ENCODE peak calls at places on chromosomes 2 and 18, in five cellular contexts. One of them, this sample, is unnamed.

GRCh38 chr2:27959496-27959895 is 69.0 kb downstream of the BABAM2 start:
- DNase-seq in colonic mucosa: peak; percentile 58
- DNase-seq in CD4-positive, alpha-beta T cell: no peak
- DNase-seq in tibial artery: peak; percentile 75
- DNase-seq in spleen: no peak
- DNase-seq in this sample: no peak

GRCh38 chr2:169776483-169776802 is 22.2 kb upstream of the SSB start:
- DNase-seq in colonic mucosa: no peak
- DNase-seq in tibial artery: no peak
- DNase-seq in CD4-positive, alpha-beta T cell: no peak
- DNase-seq in spleen: no peak
- DNase-seq in this sample: peak; percentile 58

GRCh38 chr2:132521321-132521720 is 104.7 kb downstream of the GPR39 start:
- DNase-seq in colonic mucosa: no peak
- DNase-seq in spleen: no peak
- DNase-seq in tibial artery: no peak
- DNase-seq in CD4-positive, alpha-beta T cell: no peak
- DNase-seq in this sample: no peak

GRCh38 chr2:189163889-189164288 is 15.7 kb downstream of the COL5A2 start:
- DNase-seq in tibial artery: no peak
- DNase-seq in CD4-positive, alpha-beta T cell: no peak
- DNase-seq in colonic mucosa: no peak
- DNase-seq in spleen: no peak
- DNase-seq in this sample: no peak

GRCh38 chr18:28365406-28365805 is 188.5 kb upstream of the CDH2 start:
- DNase-seq in spleen: no peak
- DNase-seq in colonic mucosa: no peak
- DNase-seq in tibial artery: no peak
- DNase-seq in CD4-positive, alpha-beta T cell: no peak
- DNase-seq in this sample: peak; percentile 40

GRCh38 chr2:102143450-102143985 is 972 bp downstream of the IL1R1 start:
- DNase-seq in CD4-positive, alpha-beta T cell: no peak
- DNase-seq in tibial artery: no peak
- DNase-seq in colonic mucosa: no peak
- DNase-seq in spleen: no peak
- DNase-seq in this sample: no peak

GRCh38 chr2:38947241-38948239 is 57.9 kb downstream of the ARHGEF33 start:
- DNase-seq in tibial artery: peak; percentile 68
- DNase-seq in CD4-positive, alpha-beta T cell: peak; percentile 53
- DNase-seq in spleen: peak; percentile 77
- DNase-seq in colonic mucosa: peak; percentile 78
- DNase-seq in this sample: peak; percentile 23

GRCh38 chr2:74373189-74373588 is 6.9 kb downstream of the DCTN1 start:
- DNase-seq in colonic mucosa: peak; percentile 86
- DNase-seq in tibial artery: peak; percentile 39
- DNase-seq in CD4-positive, alpha-beta T cell: no peak
- DNase-seq in spleen: no peak
- DNase-seq in this sample: no peak

GRCh38 chr2:237490009-237490804 is 3.2 kb downstream of the MLPH start:
- DNase-seq in colonic mucosa: no peak
- DNase-seq in spleen: peak; percentile 25
- DNase-seq in CD4-positive, alpha-beta T cell: no peak
- DNase-seq in tibial artery: no peak
- DNase-seq in this sample: no peak

GRCh38 chr2:119753041-119753929 is 6.4 kb upstream of the PTPN4 start:
- DNase-seq in spleen: no peak
- DNase-seq in colonic mucosa: peak; percentile 27
- DNase-seq in tibial artery: no peak
- DNase-seq in CD4-positive, alpha-beta T cell: no peak
- DNase-seq in this sample: no peak

GRCh38 chr2:3536682-3537632 is 17.6 kb upstream of the ADI1 start:
- DNase-seq in spleen: peak; percentile 85
- DNase-seq in colonic mucosa: peak; percentile 22
- DNase-seq in tibial artery: no peak
- DNase-seq in CD4-positive, alpha-beta T cell: no peak
- DNase-seq in this sample: no peak

GRCh38 chr2:217733461-217733860 is 269.3 kb downstream of the TNS1 start:
- DNase-seq in colonic mucosa: no peak
- DNase-seq in spleen: no peak
- DNase-seq in CD4-positive, alpha-beta T cell: no peak
- DNase-seq in tibial artery: no peak
- DNase-seq in this sample: no peak

GRCh38 chr18:3223356-3223755 is 3.6 kb upstream of the MYOM1 start:
- DNase-seq in tibial artery: no peak
- DNase-seq in CD4-positive, alpha-beta T cell: no peak
- DNase-seq in colonic mucosa: no peak
- DNase-seq in spleen: no peak
- DNase-seq in this sample: no peak

GRCh38 chr2:60806595-60806987 is 50.5 kb downstream of the PAPOLG start:
- DNase-seq in CD4-positive, alpha-beta T cell: no peak
- DNase-seq in tibial artery: no peak
- DNase-seq in spleen: peak; percentile 55
- DNase-seq in colonic mucosa: no peak
- DNase-seq in this sample: no peak

GRCh38 chr2:63023444-63023843 is 27.2 kb upstream of the OTX1 start:
- DNase-seq in colonic mucosa: no peak
- DNase-seq in tibial artery: no peak
- DNase-seq in CD4-positive, alpha-beta T cell: no peak
- DNase-seq in spleen: no peak
- DNase-seq in this sample: no peak
- TF ChIP-seq CTCF in colonic mucosa: no peak
- TF ChIP-seq CTCF in tibial artery: no peak
- TF ChIP-seq CTCF in CD4-positive, alpha-beta T cell: no peak
- TF ChIP-seq CTCF in spleen: no peak
- TF ChIP-seq CTCF in this sample: peak; percentile 58

GRCh38 chr2:19667085-19667484 is 234.7 kb downstream of the TTC32 start:
- DNase-seq in CD4-positive, alpha-beta T cell: no peak
- DNase-seq in tibial artery: no peak
- DNase-seq in colonic mucosa: no peak
- DNase-seq in spleen: no peak
- DNase-seq in this sample: no peak
- TF ChIP-seq CTCF in CD4-positive, alpha-beta T cell: no peak
- TF ChIP-seq CTCF in tibial artery: peak; percentile 11
- TF ChIP-seq CTCF in colonic mucosa: no peak
- TF ChIP-seq CTCF in spleen: no peak
- TF ChIP-seq CTCF in this sample: peak; percentile 58

GRCh38 chr2:21395366-21395765 is 271.6 kb downstream of the TDRD15 start:
- DNase-seq in spleen: no peak
- DNase-seq in colonic mucosa: no peak
- DNase-seq in tibial artery: no peak
- DNase-seq in CD4-positive, alpha-beta T cell: no peak
- DNase-seq in this sample: no peak
- TF ChIP-seq CTCF in spleen: no peak
- TF ChIP-seq CTCF in colonic mucosa: peak; percentile 15
- TF ChIP-seq CTCF in tibial artery: no peak
- TF ChIP-seq CTCF in CD4-positive, alpha-beta T cell: no peak
- TF ChIP-seq CTCF in this sample: peak; percentile 51

GRCh38 chr18:50356036-50356945 is 18.6 kb upstream of the SKA1 start:
- DNase-seq in tibial artery: no peak
- DNase-seq in colonic mucosa: no peak
- DNase-seq in CD4-positive, alpha-beta T cell: no peak
- DNase-seq in spleen: no peak
- DNase-seq in this sample: no peak
- TF ChIP-seq CTCF in tibial artery: no peak
- TF ChIP-seq CTCF in colonic mucosa: no peak
- TF ChIP-seq CTCF in CD4-positive, alpha-beta T cell: no peak
- TF ChIP-seq CTCF in spleen: no peak
- TF ChIP-seq CTCF in this sample: no peak

GRCh38 chr2:197431858-197432257 is 3.0 kb downstream of the SF3B1 start:
- DNase-seq in tibial artery: no peak
- DNase-seq in spleen: no peak
- DNase-seq in colonic mucosa: no peak
- DNase-seq in CD4-positive, alpha-beta T cell: no peak
- DNase-seq in this sample: no peak

GRCh38 chr2:197435598-197436435 is 989 bp upstream of the SF3B1 start:
- DNase-seq in CD4-positive, alpha-beta T cell: no peak
- DNase-seq in colonic mucosa: no peak
- DNase-seq in tibial artery: no peak
- DNase-seq in spleen: no peak
- DNase-seq in this sample: no peak

GRCh38 chr2:197437380-197437779 is 2.6 kb upstream of the SF3B1 start:
- DNase-seq in colonic mucosa: no peak
- DNase-seq in spleen: no peak
- DNase-seq in CD4-positive, alpha-beta T cell: no peak
- DNase-seq in tibial artery: no peak
- DNase-seq in this sample: no peak

GRCh38 chr2:197433770-197434438 is 924 bp downstream of the SF3B1 start:
- DNase-seq in tibial artery: no peak
- DNase-seq in colonic mucosa: no peak
- DNase-seq in CD4-positive, alpha-beta T cell: no peak
- DNase-seq in spleen: no peak
- DNase-seq in this sample: no peak

DNA sequence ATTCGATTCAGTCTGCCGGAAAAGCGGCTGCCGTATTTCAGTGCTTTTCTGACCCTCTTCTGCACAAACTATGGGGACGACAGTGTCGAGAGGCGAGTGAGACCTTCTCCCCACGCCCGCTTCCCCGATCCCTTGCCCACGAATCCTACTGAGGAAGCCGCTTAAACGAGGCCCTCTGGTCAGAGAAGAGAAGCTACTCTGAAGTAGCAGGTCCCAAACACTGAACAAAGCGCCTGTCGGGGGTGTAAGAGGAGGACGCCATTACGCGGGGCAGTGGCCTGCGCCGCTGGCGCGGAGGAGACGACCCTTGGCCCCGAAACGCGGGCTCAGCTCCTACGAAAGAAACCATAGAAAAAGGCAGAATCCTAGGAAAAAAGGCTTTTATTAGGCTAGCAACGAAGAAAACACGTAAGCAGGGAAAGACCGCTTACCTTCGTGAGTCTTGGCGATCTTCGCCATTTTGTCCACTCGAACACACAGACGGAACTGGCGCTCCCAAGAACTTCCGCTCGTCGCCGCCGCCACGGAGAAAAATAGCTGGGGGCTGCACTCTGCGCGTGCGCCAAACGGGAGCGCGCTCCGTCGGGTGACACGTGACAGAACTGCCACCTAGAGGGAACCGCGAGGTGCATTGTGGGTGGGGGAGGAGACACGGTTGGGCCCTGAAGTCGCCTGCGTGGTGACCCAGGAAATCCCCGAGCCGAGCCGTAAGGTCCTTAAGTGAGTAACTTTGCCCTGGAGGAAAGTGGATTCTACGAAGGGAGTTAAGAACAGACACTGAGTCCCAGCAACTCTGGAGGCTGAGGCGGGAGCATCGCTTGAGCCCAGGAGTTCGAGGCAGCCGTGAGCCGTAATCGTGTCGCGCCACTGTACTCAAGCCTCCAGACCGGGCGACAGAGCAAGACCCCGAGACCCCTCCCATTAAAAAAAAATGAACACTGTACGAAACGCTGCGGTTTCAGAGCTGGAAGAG is at the start of gene SF3B1:
- DNase-seq in spleen: peak; percentile 100
- DNase-seq in tibial artery: peak; percentile 98
- DNase-seq in CD4-positive, alpha-beta T cell: peak; percentile 98
- DNase-seq in colonic mucosa: peak; percentile 99
- DNase-seq in this sample: peak; percentile 90
- TF ChIP-seq CTCF in spleen: peak; percentile 46
- TF ChIP-seq CTCF in tibial artery: no peak
- TF ChIP-seq CTCF in CD4-positive, alpha-beta T cell: no peak
- TF ChIP-seq CTCF in colonic mucosa: no peak
- TF ChIP-seq CTCF in this sample: no peak

This sample was measured in epithelial cell of proximal tubule.